ENCODE peak calls at places on chromosomes 6 and 20, in five cellular contexts. C, T, U, Z and O are unnamed samples.

GRCh38 chr6:84652356-84653026 is 111.9 kb downstream of the TBX18 start:
- DNase-seq in C (no peak), T (peak), U (no peak), Z (no peak), O (no peak)

GRCh38 chr20:3843490-3843889 is 3.1 kb upstream of the MAVS start:
- DNase-seq in C (no peak), T (peak), U (no peak), Z (peak), O (no peak)

GRCh38 chr6:141483561-141484061 is 649.1 kb upstream of the GJE1 start:
- DNase-seq in C (peak), T (peak), U (no peak), Z (no peak), O (no peak)

GRCh38 chr6:106084106-106084963 is 1.8 kb upstream of the PRDM1 start:
- DNase-seq in C (peak), T (peak), U (no peak), Z (peak), O (peak)

GRCh38 chr20:38445402-38445801 is 10.3 kb upstream of the SNHG17 start:
- DNase-seq in C (no peak), T (no peak), U (no peak), Z (no peak), O (no peak)

GRCh38 chr6:130778946-130779657 is 48.1 kb upstream of the SMLR1 start:
- DNase-seq in C (no peak), T (peak), U (no peak), Z (no peak), O (no peak)

GRCh38 chr20:56504373-56505005 is 20.1 kb upstream of the FAM209A start:
- DNase-seq in C (no peak), T (no peak), U (no peak), Z (no peak), O (peak)

GRCh38 chr20:50144362-50144761 is 9.2 kb downstream of the PEDS1 start:
- DNase-seq in C (no peak), T (peak), U (peak), Z (no peak), O (no peak)

GRCh38 chr6:65116326-65116725 is 590.7 kb downstream of the EYS start:
- DNase-seq in C (no peak), T (no peak), U (no peak), Z (no peak), O (no peak)

GRCh38 chr6:40293109-40293823 is 293.9 kb downstream of the LRFN2 start:
- DNase-seq in C (no peak), T (no peak), U (no peak), Z (no peak), O (no peak)

GRCh38 chr6:71410164-71410566 is 121.6 kb downstream of the OGFRL1 start:
- DNase-seq in C (no peak), T (peak), U (no peak), Z (no peak), O (no peak)

GRCh38 chr6:141202641-141203040 is 930.1 kb upstream of the GJE1 start:
- DNase-seq in C (no peak), T (no peak), U (no peak), Z (no peak), O (no peak)

GRCh38 chr6:104951677-104952076 is 5.2 kb upstream of the LIN28B start:
- DNase-seq in C (no peak), T (no peak), U (no peak), Z (no peak), O (no peak)

GRCh38 chr6:112431803-112432202 is 84.7 kb downstream of the RFPL4B start:
- DNase-seq in C (no peak), T (no peak), U (no peak), Z (no peak), O (no peak)

GRCh38 chr20:5159928-5160327 is 33.1 kb downstream of the CDS2 start:
- DNase-seq in C (no peak), T (no peak), U (no peak), Z (no peak), O (no peak)

GRCh38 chr20:57080796-57081195 is 185.6 kb downstream of the BMP7 start:
- DNase-seq in C (no peak), T (peak), U (no peak), Z (no peak), O (no peak)

DNA sequence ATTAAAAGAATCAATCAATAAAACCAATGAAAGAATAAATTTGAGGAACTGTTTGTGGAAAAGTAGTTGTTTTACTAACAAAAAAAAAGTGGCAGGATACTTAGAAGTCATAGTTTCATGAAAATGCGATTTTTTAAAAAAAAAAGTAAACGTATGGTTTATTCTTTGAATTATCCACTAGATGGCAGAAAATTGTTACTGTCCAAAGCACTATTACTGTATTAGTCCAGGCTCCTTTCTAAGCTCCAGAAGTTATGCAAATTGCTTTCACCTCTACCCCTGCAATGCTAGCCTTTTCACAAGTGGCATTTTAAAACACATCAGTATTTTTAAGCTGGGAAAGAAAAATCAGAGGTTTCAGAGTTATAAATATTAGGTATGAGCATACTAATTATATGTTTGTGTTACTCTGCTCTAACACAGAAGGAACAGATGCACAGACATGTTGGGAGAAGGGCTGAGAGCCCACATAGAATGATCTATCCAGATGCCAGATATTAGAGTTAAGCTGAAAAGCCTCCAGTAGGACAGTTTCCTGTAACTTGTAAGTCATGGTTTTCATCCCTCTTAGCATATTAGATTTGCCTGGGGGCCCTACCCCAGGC is 63.9 kb downstream of the FHL5 start:
- DNase-seq in C (peak), T (peak), U (no peak), Z (peak), O (no peak)
- TF ChIP-seq CTCF in C (peak), T (peak), U (peak), Z (peak), O (peak)

DNA sequence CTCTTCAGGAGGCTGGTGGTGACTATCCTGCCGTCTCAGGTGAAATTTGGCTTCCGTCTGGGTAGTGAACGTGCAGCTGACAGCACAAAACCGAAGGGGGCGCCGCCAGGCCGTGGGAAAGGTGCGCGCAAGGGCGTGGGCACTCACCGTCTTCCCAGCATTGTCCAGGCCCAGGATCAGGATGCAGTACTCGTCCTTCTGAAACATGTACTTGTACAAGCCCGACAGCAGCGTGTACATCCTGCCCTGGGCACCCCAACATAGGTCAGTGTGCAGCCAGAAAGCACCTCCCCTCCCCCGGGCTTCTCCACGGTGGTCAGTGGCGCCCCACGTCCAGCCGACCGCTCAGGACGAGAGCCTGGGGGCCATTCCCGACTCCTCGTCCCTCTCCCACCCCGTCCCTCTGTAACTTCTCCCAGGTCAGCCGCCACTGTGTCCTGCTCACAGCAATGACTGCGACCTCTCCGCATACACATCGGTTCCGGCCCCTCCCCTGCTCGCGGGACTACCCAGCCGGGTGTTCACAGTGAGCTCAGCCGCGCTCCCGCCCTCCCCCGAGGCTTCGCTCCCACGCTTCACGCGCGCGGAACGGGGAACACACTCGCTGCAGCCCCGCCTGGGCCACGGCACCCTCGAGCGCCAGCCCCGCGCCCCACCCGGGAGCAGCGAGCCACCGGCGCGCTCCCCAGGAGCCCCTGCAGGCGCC is 771 bp downstream of the ARFRP1 start:
- DNase-seq in C (peak), T (no peak), U (peak), Z (no peak), O (peak)
- TF ChIP-seq CTCF in C (peak), T (peak), U (no peak), Z (no peak), O (no peak)

GRCh38 chr6:13120483-13121482 is 207.6 kb downstream of the TBC1D7 start:
- DNase-seq in C (no peak), T (no peak), U (no peak), Z (no peak), O (no peak)
- TF ChIP-seq CTCF in C (no peak), T (no peak), U (no peak), Z (no peak), O (no peak)

GRCh38 chr20:47421076-47421475 is 64.6 kb upstream of the ZMYND8 start:
- DNase-seq in C (no peak), T (no peak), U (no peak), Z (no peak), O (no peak)
- TF ChIP-seq CTCF in C (no peak), T (no peak), U (no peak), Z (no peak), O (no peak)

GRCh38 chr6:152364846-152365245 is 272.3 kb downstream of the SYNE1 start:
- DNase-seq in C (no peak), T (no peak), U (no peak), Z (no peak), O (no peak)
- TF ChIP-seq CTCF in C (no peak), T (no peak), U (no peak), Z (no peak), O (no peak)

GRCh38 chr20:41047279-41047974 is 18.8 kb downstream of the TOP1 start:
- DNase-seq in C (no peak), T (no peak), U (no peak), Z (no peak), O (no peak)
- TF ChIP-seq CTCF in C (no peak), T (no peak), U (no peak), Z (no peak), O (no peak)

GRCh38 chr6:146543211-146543939 is at the start of gene RAB32:
- DNase-seq in C (peak), T (peak), U (peak), Z (no peak), O (peak)
- TF ChIP-seq CTCF in C (peak), T (peak), U (peak), Z (no peak), O (peak)

GRCh38 chr20:45100563-45101245 is at the start of gene KCNS1:
- DNase-seq in C (peak), T (peak), U (no peak), Z (no peak), O (peak)
- TF ChIP-seq CTCF in C (no peak), T (no peak), U (no peak), Z (no peak), O (no peak)

DNA sequence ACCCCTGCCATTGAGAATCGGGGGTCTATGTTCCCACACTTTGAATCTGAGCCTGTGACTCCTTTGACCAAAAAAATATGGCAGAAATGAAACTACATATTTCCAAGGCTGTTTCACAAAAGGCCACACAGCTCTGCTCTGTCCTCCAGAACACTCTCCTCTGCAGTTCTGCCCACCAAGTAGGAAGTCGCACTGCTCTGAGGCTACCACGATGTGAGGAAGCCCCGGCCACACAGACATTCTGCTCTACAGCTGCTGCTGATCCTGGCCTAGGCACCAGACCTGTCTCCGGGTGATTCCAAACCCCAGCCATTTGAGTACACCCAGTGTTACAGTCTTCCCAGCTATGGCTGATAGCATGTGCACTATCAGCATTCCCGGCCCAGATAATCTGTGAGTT is 85.1 kb downstream of the LYRM4 start:
- DNase-seq in C (no peak), T (no peak), U (no peak), Z (no peak), O (no peak)
- TF ChIP-seq CTCF in C (no peak), T (no peak), U (no peak), Z (no peak), O (no peak)